ENCODE peak calls at places on chromosomes 16 and 17, in six cellular contexts. F is T follicular helper cell, H is amniotic epithelial cell, W is COLO829, A is NCI-H460, C is left ventricle myocardium superior. J is an unnamed sample.

GRCh38 chr17:47190770-47191169 is 1.7 kb upstream of the CDC27 start:
- DNase-seq in H (no peak), W (no peak), F (no peak), A (no peak), C (no peak), J (no peak)

GRCh38 chr17:46962374-46962790 is 16.7 kb downstream of the RPRML start:
- DNase-seq in F (no peak), A (no peak), W (peak), C (no peak), H (peak), J (no peak)

GRCh38 chr17:63588797-63589196 is 11.9 kb upstream of the TACO1 start:
- DNase-seq in W (no peak), H (no peak), A (no peak), F (no peak), C (no peak), J (no peak)

GRCh38 chr16:81158964-81159363 is 62.8 kb upstream of the GCSH start:
- DNase-seq in C (no peak), W (no peak), H (no peak), A (no peak), F (no peak), J (no peak)

GRCh38 chr17:49496183-49496865 is 1.2 kb downstream of the NGFR start:
- DNase-seq in H (peak), C (peak), A (peak), F (peak), W (peak), J (no peak)

GRCh38 chr16:78931267-78932060 is 669.1 kb downstream of the MAF start:
- DNase-seq in F (no peak), H (no peak), C (no peak), W (no peak), A (no peak), J (no peak)

GRCh38 chr17:53924530-53925455 is 102.1 kb downstream of the KIF2B start:
- DNase-seq in C (no peak), A (no peak), H (no peak), F (no peak), W (peak), J (no peak)

GRCh38 chr17:71335212-71335611 is 785.6 kb upstream of the SOX9 start:
- DNase-seq in C (no peak), H (peak), F (no peak), W (no peak), A (no peak), J (no peak)